ENCODE peak calls at places on chromosomes 3 and 15, in four cellular contexts. B is fibroblast of the aortic adventitia, R is lower leg skin, Q is HCT116. M is an unnamed sample.

GRCh38 chr3:38114875-38115644 is 21.9 kb downstream of the ACAA1 start:
- DNase-seq in B (no peak), Q (no peak), R (no peak), M (no peak)

GRCh38 chr3:81947359-81947758 is 185.9 kb upstream of the GBE1 start:
- DNase-seq in R (no peak), B (no peak), Q (no peak), M (no peak)

GRCh38 chr3:89447244-89447643 is 339.8 kb downstream of the EPHA3 start:
- DNase-seq in Q (no peak), B (no peak), R (no peak), M (peak)

GRCh38 chr15:67067161-67067853 is 1.9 kb downstream of the SMAD3 start:
- DNase-seq in Q (no peak), B (peak), R (no peak), M (peak)

GRCh38 chr15:79003301-79003700 is 58.5 kb upstream of the CTSH start:
- DNase-seq in B (no peak), Q (no peak), R (no peak), M (no peak)

GRCh38 chr3:182115328-182116045 is 403.8 kb downstream of the SOX2 start:
- DNase-seq in Q (no peak), R (no peak), B (peak), M (peak)

GRCh38 chr3:123642182-123642956 is 57.5 kb upstream of the HACD2 start:
- DNase-seq in R (peak), B (peak), Q (peak), M (peak)

GRCh38 chr15:52749250-52749649 is 40.9 kb downstream of the ONECUT1 start:
- DNase-seq in B (no peak), R (no peak), Q (no peak), M (no peak)

GRCh38 chr3:132038198-132038825 is 3.5 kb upstream of the CPNE4 start:
- DNase-seq in Q (no peak), R (no peak), B (peak), M (peak)

GRCh38 chr15:51864408-51865056 is 35.1 kb downstream of the TMOD3 start:
- DNase-seq in Q (peak), R (no peak), B (peak), M (peak)

GRCh38 chr15:87703238-87704111 is 553.1 kb downstream of the NTRK3 start:
- DNase-seq in R (no peak), Q (no peak), B (no peak), M (no peak)

GRCh38 chr3:127707777-127708438 is 35.2 kb downstream of the ABTB1 start:
- DNase-seq in R (no peak), Q (no peak), B (no peak), M (peak)

GRCh38 chr3:194084284-194084683 is 51.7 kb upstream of the HES1 start:
- DNase-seq in Q (no peak), R (no peak), B (no peak), M (no peak)

GRCh38 chr15:25667829-25668228 is 195.3 kb downstream of the ATP10A start:
- DNase-seq in Q (no peak), R (no peak), B (no peak), M (no peak)

GRCh38 chr3:168884353-168884903 is 779.1 kb downstream of the MECOM start:
- DNase-seq in B (peak), Q (no peak), R (peak), M (peak)

GRCh38 chr3:87426916-87427315 is 150.5 kb upstream of the POU1F1 start:
- DNase-seq in Q (no peak), R (no peak), B (peak), M (peak)

GRCh38 chr15:93467327-93467726 is 378.3 kb upstream of the RGMA start:
- DNase-seq in R (peak), B (peak), Q (no peak), M (no peak)

GRCh38 chr3:144900366-144900765 is 928.7 kb downstream of the DIPK2A start:
- DNase-seq in Q (no peak), R (no peak), B (peak), M (no peak)

GRCh38 chr15:83092309-83092976 is 15.0 kb upstream of the TM6SF1 start:
- DNase-seq in B (peak), R (peak), Q (no peak), M (no peak)

GRCh38 chr15:73955851-73956250 is 29.6 kb downstream of the LOXL1 start:
- DNase-seq in B (no peak), Q (no peak), R (no peak), M (no peak)

GRCh38 chr3:136932978-136933812 is 24.6 kb upstream of the IL20RB start:
- DNase-seq in B (no peak), R (no peak), Q (no peak), M (no peak)

GRCh38 chr3:194187543-194187942 is 51.6 kb downstream of the HES1 start:
- DNase-seq in B (no peak), Q (no peak), R (no peak), M (no peak)

GRCh38 chr3:13493867-13494441 is 13.8 kb downstream of the HDAC11 start:
- DNase-seq in R (no peak), B (no peak), Q (no peak), M (no peak)

GRCh38 chr3:125141596-125142417 is 70.7 kb downstream of the SLC12A8 start:
- DNase-seq in Q (no peak), R (no peak), B (no peak), M (peak)
- TF ChIP-seq CTCF in Q (no peak), R (no peak), B (peak), M (peak)

DNA sequence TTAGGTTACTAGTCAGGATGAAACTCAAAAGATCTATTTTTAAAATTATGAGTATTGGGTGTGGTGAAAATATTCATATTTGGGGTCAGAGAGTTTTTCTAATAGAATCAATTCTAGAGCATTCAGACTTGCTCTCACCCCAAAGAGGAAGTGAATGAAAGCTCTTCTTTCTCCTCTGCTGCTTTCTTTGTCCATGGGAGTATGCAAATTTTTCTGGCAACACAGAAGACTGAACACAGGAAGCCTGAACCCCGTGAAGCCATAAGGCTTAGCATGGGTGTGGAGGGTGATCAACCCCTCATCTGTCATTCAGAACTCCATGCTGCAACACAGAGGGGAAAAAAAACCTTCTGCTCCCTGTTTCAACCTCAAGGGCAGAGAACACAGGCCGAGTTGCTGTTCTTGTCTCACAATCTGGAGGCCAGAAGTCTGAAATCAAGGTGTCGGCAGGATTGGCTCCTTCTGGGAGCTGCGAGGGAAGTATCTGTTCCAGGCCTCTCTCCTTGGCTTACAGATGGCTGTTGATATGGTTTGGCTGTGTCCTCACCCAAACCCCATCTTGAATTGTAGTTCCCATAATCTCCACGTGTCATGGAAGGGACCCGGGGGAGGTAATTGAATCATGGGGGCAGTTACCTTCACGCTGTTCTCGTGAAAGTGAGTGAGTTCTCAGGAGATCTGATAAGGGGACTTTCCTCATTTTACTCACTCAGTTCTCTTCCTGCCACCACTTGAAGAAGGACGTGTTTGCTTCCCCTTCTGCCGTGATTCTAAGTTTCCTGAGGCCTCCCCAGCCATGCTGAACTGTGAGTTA is 33.7 kb upstream of the CD47 start:
- DNase-seq in B (no peak), Q (no peak), R (no peak), M (no peak)
- H3K4me3 ChIP-seq in B (no peak), Q (no peak), R (no peak), M (no peak)

DNA sequence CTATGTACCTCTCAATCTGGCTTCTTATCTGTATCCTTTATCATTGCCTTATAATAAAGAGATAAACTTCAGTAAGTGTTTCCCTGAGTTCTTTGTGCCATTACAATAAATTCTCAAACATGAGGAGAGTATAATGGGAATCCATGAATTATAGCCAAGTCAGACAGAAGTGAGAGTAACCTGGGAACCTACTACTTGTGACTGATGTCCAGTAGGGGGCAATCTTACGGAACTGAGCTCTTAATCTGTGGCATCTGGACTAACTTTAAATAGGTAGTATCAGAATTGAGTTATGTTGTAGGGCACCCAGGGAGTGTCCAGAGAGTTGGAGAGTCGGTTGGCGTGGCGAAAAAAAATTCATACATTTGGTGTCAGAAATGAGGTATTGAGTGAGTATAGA is 542.6 kb downstream of the ZBBX start:
- DNase-seq in R (no peak), B (no peak), Q (peak), M (peak)
- TF ChIP-seq CTCF in R (no peak), B (no peak), Q (peak), M (peak)

GRCh38 chr3:156678216-156678615 is 3.8 kb downstream of the TIPARP start:
- DNase-seq in Q (no peak), R (no peak), B (no peak), M (no peak)

GRCh38 chr3:156682491-156682890 is 8.1 kb downstream of the TIPARP start:
- DNase-seq in B (peak), Q (no peak), R (no peak), M (no peak)

GRCh38 chr3:156682963-156683362 is 8.6 kb downstream of the TIPARP start:
- DNase-seq in B (no peak), R (no peak), Q (no peak), M (no peak)

GRCh38 chr3:156680243-156680930 is 6.0 kb downstream of the TIPARP start:
- DNase-seq in Q (no peak), B (no peak), R (no peak), M (no peak)

GRCh38 chr3:156681003-156681402 is 6.6 kb downstream of the TIPARP start:
- DNase-seq in Q (no peak), R (peak), B (peak), M (peak)
- H3K4me3 ChIP-seq in Q (no peak), R (no peak), B (peak), M (no peak)

DNA sequence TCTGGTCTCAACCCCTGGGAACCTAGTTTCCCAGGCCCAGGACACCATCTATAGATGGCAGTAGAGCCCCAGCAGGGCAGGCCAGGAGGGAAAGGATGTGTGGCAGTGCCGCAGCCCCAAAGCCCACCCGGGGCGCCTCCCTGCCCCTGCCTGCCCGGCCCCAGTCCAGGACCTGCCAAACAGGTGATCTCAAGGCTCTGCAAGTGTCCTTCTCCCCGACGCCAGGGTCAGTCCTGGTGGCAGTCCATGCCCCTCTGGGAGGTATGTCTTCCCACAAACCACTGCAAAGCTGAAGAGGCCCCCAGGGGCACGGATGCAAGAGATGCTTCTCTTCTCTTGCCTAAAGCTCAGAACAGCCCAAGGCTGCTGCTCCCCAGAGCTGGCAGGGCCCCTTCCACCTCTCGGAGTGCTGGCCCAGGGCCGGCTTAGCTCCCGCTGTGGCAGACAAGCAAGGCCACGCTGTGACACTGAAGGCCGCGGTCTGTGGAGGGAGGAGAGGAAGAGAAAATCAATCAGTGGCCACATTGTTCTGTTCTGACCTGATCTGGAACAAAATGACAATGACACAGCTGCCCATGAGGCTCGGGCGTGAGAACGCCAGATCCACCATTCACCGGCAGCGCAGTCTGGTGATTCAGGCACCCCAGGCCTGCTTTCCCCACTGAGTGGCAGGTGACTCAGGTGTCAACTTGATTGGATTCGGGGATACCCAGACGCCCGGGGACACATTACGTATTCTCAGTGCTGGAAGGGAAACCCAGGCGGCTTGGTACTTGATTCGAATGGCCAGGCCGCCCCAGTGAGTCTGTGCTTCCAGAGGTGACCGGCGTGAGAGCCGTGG is 34.0 kb downstream of the KLHL25 start:
- DNase-seq in R (no peak), Q (no peak), B (no peak), M (no peak)
- TF ChIP-seq CTCF in R (no peak), Q (peak), B (no peak), M (peak)

DNA sequence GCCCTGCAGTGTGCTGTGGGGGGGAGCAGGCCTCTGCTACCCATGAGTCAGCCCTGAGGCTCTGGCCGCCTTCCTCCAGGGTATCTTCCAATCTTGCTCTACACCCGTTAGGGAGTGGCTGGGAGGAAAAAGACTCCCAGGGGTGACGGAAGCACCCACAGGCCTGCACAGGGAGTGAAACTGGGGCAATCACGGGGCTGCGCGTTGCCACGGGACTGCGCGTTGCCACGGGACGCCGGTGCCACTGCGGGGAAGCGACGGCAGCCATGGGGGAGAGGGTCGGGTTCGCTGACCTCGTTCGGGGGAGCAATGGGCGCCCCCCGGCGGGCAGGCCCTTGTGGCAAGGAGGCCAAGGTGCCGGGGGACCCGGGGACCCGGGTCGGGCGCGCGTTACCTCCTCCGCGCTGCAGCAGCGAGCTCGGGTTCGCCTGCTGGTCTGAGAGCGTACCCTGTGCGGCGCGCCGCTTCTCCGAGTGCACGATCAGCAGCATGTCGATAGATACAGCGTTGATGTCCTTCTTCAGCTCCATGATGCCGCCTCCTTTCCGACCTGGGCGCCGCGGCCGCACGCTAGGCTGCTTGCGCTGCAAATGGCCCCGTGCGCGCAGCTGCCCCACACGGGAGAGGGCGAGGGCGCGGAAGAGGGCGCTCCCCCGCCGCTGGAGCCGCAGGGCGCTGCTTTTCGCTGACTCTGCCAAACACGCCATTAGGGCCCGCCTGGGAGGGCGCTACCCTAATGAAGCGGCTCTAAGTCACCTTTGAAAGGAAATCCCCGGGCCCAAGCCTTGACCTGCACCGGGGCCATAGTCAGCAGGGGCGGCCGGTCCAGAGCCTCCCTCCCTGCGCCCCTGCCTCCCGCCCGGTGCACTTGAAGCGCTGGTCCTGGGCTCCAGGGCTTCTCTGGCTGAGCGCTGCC is at the start of gene KY:
- DNase-seq in Q (no peak), B (peak), R (peak), M (peak)
- H3K4me3 ChIP-seq in Q (no peak), B (peak), R (peak), M (peak)

GRCh38 chr3:112847692-112848091 is 1.0 kb upstream of the CD200R1L start:
- DNase-seq in R (no peak), Q (no peak), B (no peak), M (no peak)
- TF ChIP-seq CTCF in R (no peak), Q (no peak), B (no peak), M (no peak)

GRCh38 chr3:49722896-49723295 is 855 bp downstream of the GMPPB start:
- DNase-seq in Q (no peak), R (no peak), B (no peak), M (no peak)

GRCh38 chr3:49720383-49721164 is 1.1 kb upstream of the AMIGO3 start:
- DNase-seq in Q (no peak), B (no peak), R (no peak), M (no peak)

GRCh38 chr3:49721165-49721860 is 1.8 kb upstream of the AMIGO3 start:
- DNase-seq in R (no peak), Q (no peak), B (no peak), M (no peak)

GRCh38 chr3:49723301-49723630 is 485 bp downstream of the GMPPB start:
- DNase-seq in Q (peak), B (peak), R (no peak), M (peak)

DNA sequence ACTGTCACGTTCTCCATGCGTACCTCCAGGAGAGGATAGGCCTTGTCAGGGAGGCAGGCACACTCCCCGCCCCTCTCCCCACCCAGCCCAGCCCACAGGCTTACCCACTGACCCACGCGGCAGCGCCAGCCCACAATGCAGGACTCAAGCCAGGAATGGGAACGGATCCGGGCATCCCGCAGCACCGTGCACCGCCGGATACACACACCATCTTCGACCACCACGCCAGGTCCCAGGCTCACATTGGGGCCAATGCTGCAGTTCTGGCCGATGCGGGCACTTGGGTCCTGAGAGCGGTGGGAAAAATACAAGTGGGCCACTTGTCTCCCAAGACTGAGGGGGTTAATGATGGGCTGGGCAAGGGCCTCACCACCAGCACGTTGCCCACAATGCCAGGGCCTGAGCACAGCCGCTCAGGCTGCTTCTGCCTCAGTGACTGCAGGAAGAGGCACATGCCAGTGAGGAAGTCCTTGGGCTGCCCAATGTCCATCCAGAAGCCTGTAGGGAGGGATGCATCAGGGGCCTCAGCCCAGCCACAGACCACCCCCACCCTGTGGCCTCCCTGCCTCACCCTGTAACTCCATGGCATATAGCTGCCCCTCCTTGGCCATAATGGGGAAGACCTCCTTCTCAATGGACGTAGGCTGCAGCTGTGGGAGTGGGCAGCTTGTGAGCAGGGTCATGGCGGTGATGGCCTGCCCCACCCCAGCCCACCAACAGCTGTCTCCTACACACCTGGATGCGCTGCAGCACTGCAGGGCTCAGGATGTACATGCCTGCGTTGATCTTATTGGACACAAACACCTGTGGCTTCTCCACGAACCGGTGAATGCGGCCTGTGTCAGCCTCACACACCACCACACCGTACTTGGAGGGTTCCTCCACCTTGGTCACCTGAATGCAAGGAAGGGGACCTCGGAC is 1.6 kb downstream of the GMPPB start:
- DNase-seq in B (no peak), R (no peak), Q (no peak), M (no peak)
- H3K4me3 ChIP-seq in B (peak), R (no peak), Q (peak), M (no peak)